ENCODE peak calls at places on chromosomes 6 and 20, in eight cellular contexts. One of them, this sample, is unnamed. For H3K79me2, the result is how much of the 10 kb centered on the place peaks cover.

GRCh38 chr20:6657111-6657510 is 110.4 kb upstream of the BMP2 start:
- DNase-seq in SK-N-SH: no peak
- DNase-seq in PC-9: no peak
- DNase-seq in PC-3: no peak
- DNase-seq in keratinocyte: no peak
- DNase-seq in H1: no peak
- DNase-seq in neural progenitor cell: no peak
- DNase-seq in HCT116: no peak
- DNase-seq in this sample: no peak

GRCh38 chr6:39214846-39215639 is 14.2 kb downstream of the KCNK5 start:
- DNase-seq in SK-N-SH: no peak
- DNase-seq in PC-9: peak
- DNase-seq in PC-3: peak
- DNase-seq in keratinocyte: no peak
- DNase-seq in H1: no peak
- DNase-seq in neural progenitor cell: no peak
- DNase-seq in HCT116: no peak
- DNase-seq in this sample: no peak

GRCh38 chr6:31652925-31653724 is 664 bp upstream of the BAG6 start:
- DNase-seq in SK-N-SH: peak
- DNase-seq in PC-9: peak
- DNase-seq in PC-3: no peak
- DNase-seq in keratinocyte: peak
- DNase-seq in H1: peak
- DNase-seq in neural progenitor cell: peak
- DNase-seq in HCT116: no peak
- DNase-seq in this sample: peak

GRCh38 chr6:13261464-13261994 is 66.8 kb downstream of the TBC1D7 start:
- DNase-seq in SK-N-SH: no peak
- DNase-seq in PC-9: no peak
- DNase-seq in PC-3: no peak
- DNase-seq in keratinocyte: no peak
- DNase-seq in H1: no peak
- DNase-seq in neural progenitor cell: no peak
- DNase-seq in HCT116: no peak
- DNase-seq in this sample: no peak

GRCh38 chr20:9129756-9130155 is 60.9 kb downstream of the PLCB4 start:
- DNase-seq in SK-N-SH: no peak
- DNase-seq in PC-9: no peak
- DNase-seq in PC-3: no peak
- DNase-seq in keratinocyte: no peak
- DNase-seq in H1: no peak
- DNase-seq in neural progenitor cell: no peak
- DNase-seq in HCT116: no peak
- DNase-seq in this sample: no peak

GRCh38 chr6:149150999-149151398 is 166.5 kb upstream of the TAB2 start:
- DNase-seq in SK-N-SH: no peak
- DNase-seq in PC-9: no peak
- DNase-seq in PC-3: no peak
- DNase-seq in keratinocyte: no peak
- DNase-seq in H1: no peak
- DNase-seq in neural progenitor cell: no peak
- DNase-seq in HCT116: no peak
- DNase-seq in this sample: no peak

GRCh38 chr20:51118216-51118615 is 95.3 kb upstream of the KCNG1 start:
- DNase-seq in SK-N-SH: no peak
- DNase-seq in PC-9: no peak
- DNase-seq in PC-3: no peak
- DNase-seq in keratinocyte: no peak
- DNase-seq in H1: no peak
- DNase-seq in neural progenitor cell: no peak
- DNase-seq in HCT116: no peak
- DNase-seq in this sample: no peak

GRCh38 chr6:1604347-1604990 is 5.2 kb upstream of the FOXC1 start:
- DNase-seq in SK-N-SH: peak
- DNase-seq in PC-9: no peak
- DNase-seq in PC-3: peak
- DNase-seq in keratinocyte: no peak
- DNase-seq in H1: no peak
- DNase-seq in neural progenitor cell: peak
- DNase-seq in HCT116: no peak
- DNase-seq in this sample: peak

DNA sequence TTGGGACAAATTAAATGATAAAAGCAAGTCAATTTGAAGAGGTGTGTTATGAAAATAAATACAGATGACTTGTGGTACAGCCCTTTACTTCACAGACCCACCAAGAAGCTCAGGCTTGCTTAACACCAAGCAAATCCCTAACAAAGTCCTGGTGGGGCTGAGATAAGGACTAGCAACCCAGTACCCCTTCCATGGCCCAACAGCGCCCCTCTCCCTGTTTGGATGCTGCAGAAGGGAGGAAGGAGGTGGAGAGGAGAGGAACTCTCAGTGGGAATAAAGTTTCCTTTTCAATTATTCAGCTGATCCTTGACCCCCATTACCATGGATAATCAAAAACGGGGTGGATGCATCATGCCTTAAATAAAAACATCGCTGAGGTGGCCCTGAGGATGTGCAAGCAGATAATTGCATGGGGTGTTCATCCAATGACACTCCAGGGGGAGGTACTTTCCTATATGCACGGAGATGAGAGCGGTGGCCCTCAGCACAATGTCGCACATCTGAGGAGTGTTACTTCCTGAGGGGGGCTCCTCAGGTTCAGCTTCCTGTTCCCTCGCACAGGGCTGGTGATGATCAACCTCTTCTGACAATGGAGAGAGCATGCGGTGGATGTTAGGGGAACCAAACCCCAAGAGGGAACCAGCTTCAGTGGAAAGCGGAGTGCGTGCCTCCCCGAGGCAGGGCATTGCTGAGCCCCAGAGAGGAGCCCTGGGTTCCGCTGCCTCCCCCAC is 4.4 kb upstream of the ZNF831 start:
- DNase-seq in SK-N-SH: no peak
- DNase-seq in PC-9: no peak
- DNase-seq in PC-3: peak
- DNase-seq in keratinocyte: no peak
- DNase-seq in H1: no peak
- DNase-seq in neural progenitor cell: peak
- DNase-seq in HCT116: no peak
- DNase-seq in this sample: no peak
- H3K4me3 ChIP-seq in SK-N-SH: no peak
- H3K4me3 ChIP-seq in PC-9: no peak
- H3K4me3 ChIP-seq in PC-3: no peak
- H3K4me3 ChIP-seq in keratinocyte: no peak
- H3K4me3 ChIP-seq in H1: no peak
- H3K4me3 ChIP-seq in neural progenitor cell: no peak
- H3K4me3 ChIP-seq in HCT116: no peak
- H3K4me3 ChIP-seq in this sample: no peak

GRCh38 chr20:25259358-25259757 is 11.5 kb downstream of the PYGB start:
- DNase-seq in SK-N-SH: no peak
- DNase-seq in PC-9: no peak
- DNase-seq in PC-3: no peak
- DNase-seq in keratinocyte: no peak
- DNase-seq in H1: no peak
- DNase-seq in neural progenitor cell: no peak
- DNase-seq in HCT116: no peak
- DNase-seq in this sample: no peak
- H3K79me2 ChIP-seq in SK-N-SH: half or more
- H3K79me2 ChIP-seq in PC-9: half or more
- H3K79me2 ChIP-seq in PC-3: under half
- H3K79me2 ChIP-seq in keratinocyte: half or more
- H3K79me2 ChIP-seq in H1: under half
- H3K79me2 ChIP-seq in neural progenitor cell: under half
- H3K79me2 ChIP-seq in HCT116: under half
- H3K79me2 ChIP-seq in this sample: under half

GRCh38 chr20:53034899-53035298 is 62.7 kb downstream of the TSHZ2 start:
- DNase-seq in SK-N-SH: no peak
- DNase-seq in PC-9: no peak
- DNase-seq in PC-3: no peak
- DNase-seq in keratinocyte: no peak
- DNase-seq in H1: no peak
- DNase-seq in neural progenitor cell: peak
- DNase-seq in HCT116: no peak
- DNase-seq in this sample: no peak

GRCh38 chr20:53037621-53038020 is 65.5 kb downstream of the TSHZ2 start:
- DNase-seq in SK-N-SH: no peak
- DNase-seq in PC-9: no peak
- DNase-seq in PC-3: no peak
- DNase-seq in keratinocyte: no peak
- DNase-seq in H1: no peak
- DNase-seq in neural progenitor cell: no peak
- DNase-seq in HCT116: no peak
- DNase-seq in this sample: no peak

GRCh38 chr20:53033176-53033575 is 61.0 kb downstream of the TSHZ2 start:
- DNase-seq in SK-N-SH: no peak
- DNase-seq in PC-9: no peak
- DNase-seq in PC-3: no peak
- DNase-seq in keratinocyte: no peak
- DNase-seq in H1: no peak
- DNase-seq in neural progenitor cell: no peak
- DNase-seq in HCT116: no peak
- DNase-seq in this sample: no peak

GRCh38 chr20:53038328-53038727 is 66.2 kb downstream of the TSHZ2 start:
- DNase-seq in SK-N-SH: no peak
- DNase-seq in PC-9: no peak
- DNase-seq in PC-3: no peak
- DNase-seq in keratinocyte: no peak
- DNase-seq in H1: no peak
- DNase-seq in neural progenitor cell: no peak
- DNase-seq in HCT116: no peak
- DNase-seq in this sample: no peak

DNA sequence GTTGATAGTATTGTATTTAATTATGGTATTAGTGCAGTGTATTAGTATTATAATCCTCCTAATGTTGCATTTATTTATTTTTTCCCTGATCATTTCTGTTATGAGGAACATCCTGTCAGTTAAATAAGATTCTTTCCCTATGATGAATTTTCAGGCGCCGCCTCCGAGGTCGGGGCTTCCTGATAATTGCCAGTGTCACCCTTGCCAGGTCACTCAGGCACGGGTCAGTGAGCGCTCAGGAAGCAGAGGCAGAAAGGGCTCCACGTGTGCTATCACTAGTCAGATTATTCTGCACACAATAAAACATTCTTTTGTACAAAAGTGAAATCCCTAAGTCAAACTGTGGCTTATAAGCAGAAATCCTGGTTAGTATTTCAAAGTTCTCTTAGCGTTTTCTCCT is 64.8 kb downstream of the TSHZ2 start:
- DNase-seq in SK-N-SH: no peak
- DNase-seq in PC-9: no peak
- DNase-seq in PC-3: no peak
- DNase-seq in keratinocyte: no peak
- DNase-seq in H1: no peak
- DNase-seq in neural progenitor cell: peak
- DNase-seq in HCT116: no peak
- DNase-seq in this sample: no peak
- H3K4me3 ChIP-seq in SK-N-SH: no peak
- H3K4me3 ChIP-seq in PC-9: no peak
- H3K4me3 ChIP-seq in PC-3: no peak
- H3K4me3 ChIP-seq in keratinocyte: no peak
- H3K4me3 ChIP-seq in H1: no peak
- H3K4me3 ChIP-seq in neural progenitor cell: no peak
- H3K4me3 ChIP-seq in HCT116: no peak
- H3K4me3 ChIP-seq in this sample: no peak

GRCh38 chr6:135183532-135184440 is 2.7 kb downstream of the MYB start:
- DNase-seq in SK-N-SH: peak
- DNase-seq in PC-9: peak
- DNase-seq in PC-3: peak
- DNase-seq in keratinocyte: peak
- DNase-seq in H1: no peak
- DNase-seq in neural progenitor cell: peak
- DNase-seq in HCT116: peak
- DNase-seq in this sample: peak
- H3K79me2 ChIP-seq in SK-N-SH: under half
- H3K79me2 ChIP-seq in PC-9: under half
- H3K79me2 ChIP-seq in PC-3: under half
- H3K79me2 ChIP-seq in keratinocyte: under half
- H3K79me2 ChIP-seq in H1: under half
- H3K79me2 ChIP-seq in neural progenitor cell: under half
- H3K79me2 ChIP-seq in HCT116: under half
- H3K79me2 ChIP-seq in this sample: under half

DNA sequence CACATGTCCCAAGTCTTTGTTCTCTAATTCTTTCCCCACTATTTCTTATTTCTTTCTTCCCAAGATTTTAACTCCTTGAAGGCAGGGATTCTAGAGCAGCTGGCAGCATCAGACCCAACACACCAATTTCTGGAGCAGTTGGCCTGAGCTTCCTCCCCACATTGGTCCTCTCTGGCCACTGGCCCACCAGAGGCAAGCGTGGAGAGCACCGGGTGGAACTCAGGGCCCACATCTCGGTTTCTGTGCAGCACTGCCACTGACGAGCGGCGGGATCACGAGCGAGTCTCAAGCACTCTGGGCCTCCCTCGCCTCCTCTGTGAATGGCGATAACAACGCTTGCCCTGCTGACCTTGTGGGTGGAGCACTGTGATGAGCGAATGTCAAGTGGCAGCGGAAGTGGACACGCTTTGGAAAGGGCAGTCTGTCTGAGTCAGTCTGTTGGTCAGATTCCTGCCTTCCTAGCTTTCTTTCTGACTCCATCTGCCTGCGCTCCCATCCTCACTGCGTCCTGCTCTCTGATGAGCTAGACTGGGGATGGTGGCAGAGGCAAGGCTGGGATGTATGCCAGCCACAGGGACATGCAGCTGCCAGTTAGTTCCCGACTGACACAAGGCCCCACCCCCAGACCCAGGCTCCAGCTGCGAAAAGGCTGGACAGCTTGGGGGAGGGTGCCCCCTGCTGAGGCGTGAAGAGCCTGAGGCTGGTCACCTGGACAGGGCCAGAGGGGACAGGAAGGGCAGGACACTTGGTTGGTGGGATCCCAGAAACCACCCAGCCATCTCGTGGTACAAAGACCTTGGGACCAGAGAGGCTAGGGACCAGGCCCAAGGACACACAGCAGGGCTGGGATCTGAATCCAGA is 4.5 kb upstream of the SPDEF start:
- DNase-seq in SK-N-SH: peak
- DNase-seq in PC-9: peak
- DNase-seq in PC-3: no peak
- DNase-seq in keratinocyte: no peak
- DNase-seq in H1: no peak
- DNase-seq in neural progenitor cell: no peak
- DNase-seq in HCT116: no peak
- DNase-seq in this sample: peak
- H3K4me3 ChIP-seq in SK-N-SH: no peak
- H3K4me3 ChIP-seq in PC-9: no peak
- H3K4me3 ChIP-seq in PC-3: no peak
- H3K4me3 ChIP-seq in keratinocyte: no peak
- H3K4me3 ChIP-seq in H1: no peak
- H3K4me3 ChIP-seq in neural progenitor cell: no peak
- H3K4me3 ChIP-seq in HCT116: no peak
- H3K4me3 ChIP-seq in this sample: no peak

This sample was measured in hepatocyte.